ENCODE peak calls at places on chromosomes 11 and 22, in four cellular contexts. One of them, this sample, is unnamed.

GRCh38 chr22:36334838-36335603 is 52.7 kb downstream of the MYH9 start:
- DNase-seq in LHCN-M2: peak
- DNase-seq in globus pallidus: peak
- DNase-seq in activated naive CD8-positive, alpha-beta T cell treated with anti-CD3 and anti-CD28 coated beads, Interleukin-2, amount 50 U/mL, for 16 hours: no peak
- DNase-seq in this sample: peak

GRCh38 chr11:61364012-61364396 is 1.8 kb downstream of the TMEM138 start:
- DNase-seq in LHCN-M2: no peak
- DNase-seq in globus pallidus: no peak
- DNase-seq in activated naive CD8-positive, alpha-beta T cell treated with anti-CD3 and anti-CD28 coated beads, Interleukin-2, amount 50 U/mL, for 16 hours: no peak
- DNase-seq in this sample: no peak

GRCh38 chr11:134289789-134290188 is 13.6 kb downstream of the GLB1L3 start:
- DNase-seq in LHCN-M2: no peak
- DNase-seq in globus pallidus: no peak
- DNase-seq in activated naive CD8-positive, alpha-beta T cell treated with anti-CD3 and anti-CD28 coated beads, Interleukin-2, amount 50 U/mL, for 16 hours: no peak
- DNase-seq in this sample: no peak

GRCh38 chr22:36689583-36689982 is 14.0 kb downstream of the CACNG2 start:
- DNase-seq in LHCN-M2: no peak
- DNase-seq in globus pallidus: no peak
- DNase-seq in activated naive CD8-positive, alpha-beta T cell treated with anti-CD3 and anti-CD28 coated beads, Interleukin-2, amount 50 U/mL, for 16 hours: no peak
- DNase-seq in this sample: no peak

GRCh38 chr11:19191530-19192169 is 10.1 kb downstream of the CSRP3 start:
- DNase-seq in LHCN-M2: no peak
- DNase-seq in globus pallidus: no peak
- DNase-seq in activated naive CD8-positive, alpha-beta T cell treated with anti-CD3 and anti-CD28 coated beads, Interleukin-2, amount 50 U/mL, for 16 hours: no peak
- DNase-seq in this sample: no peak

GRCh38 chr11:87966744-87967143 is 208.5 kb downstream of the RAB38 start:
- DNase-seq in LHCN-M2: no peak
- DNase-seq in globus pallidus: no peak
- DNase-seq in activated naive CD8-positive, alpha-beta T cell treated with anti-CD3 and anti-CD28 coated beads, Interleukin-2, amount 50 U/mL, for 16 hours: no peak
- DNase-seq in this sample: no peak

GRCh38 chr11:119315139-119316016 is 1.6 kb downstream of the MCAM start:
- DNase-seq in LHCN-M2: no peak
- DNase-seq in globus pallidus: peak
- DNase-seq in activated naive CD8-positive, alpha-beta T cell treated with anti-CD3 and anti-CD28 coated beads, Interleukin-2, amount 50 U/mL, for 16 hours: no peak
- DNase-seq in this sample: peak

GRCh38 chr22:39954584-39955055 is 5.6 kb upstream of the TMA7B start:
- DNase-seq in LHCN-M2: peak
- DNase-seq in globus pallidus: peak
- DNase-seq in activated naive CD8-positive, alpha-beta T cell treated with anti-CD3 and anti-CD28 coated beads, Interleukin-2, amount 50 U/mL, for 16 hours: no peak
- DNase-seq in this sample: peak

GRCh38 chr22:46803936-46804335 is 41.5 kb downstream of the TBC1D22A start:
- DNase-seq in LHCN-M2: no peak
- DNase-seq in globus pallidus: no peak
- DNase-seq in activated naive CD8-positive, alpha-beta T cell treated with anti-CD3 and anti-CD28 coated beads, Interleukin-2, amount 50 U/mL, for 16 hours: no peak
- DNase-seq in this sample: no peak

GRCh38 chr11:63020671-63021255 is 5.1 kb upstream of the SLC22A8 start:
- DNase-seq in LHCN-M2: no peak
- DNase-seq in globus pallidus: no peak
- DNase-seq in activated naive CD8-positive, alpha-beta T cell treated with anti-CD3 and anti-CD28 coated beads, Interleukin-2, amount 50 U/mL, for 16 hours: no peak
- DNase-seq in this sample: no peak

GRCh38 chr11:1660025-1660867 is 30.7 kb downstream of the KRTAP5-5 start:
- DNase-seq in LHCN-M2: no peak
- DNase-seq in globus pallidus: no peak
- DNase-seq in activated naive CD8-positive, alpha-beta T cell treated with anti-CD3 and anti-CD28 coated beads, Interleukin-2, amount 50 U/mL, for 16 hours: no peak
- DNase-seq in this sample: no peak

GRCh38 chr22:49046546-49047305 is 780.9 kb downstream of the BRD1 start:
- DNase-seq in LHCN-M2: no peak
- DNase-seq in globus pallidus: peak
- DNase-seq in activated naive CD8-positive, alpha-beta T cell treated with anti-CD3 and anti-CD28 coated beads, Interleukin-2, amount 50 U/mL, for 16 hours: no peak
- DNase-seq in this sample: peak

GRCh38 chr11:65915821-65916251 is 3.0 kb downstream of the C11orf68 start:
- DNase-seq in LHCN-M2: peak
- DNase-seq in globus pallidus: no peak
- DNase-seq in activated naive CD8-positive, alpha-beta T cell treated with anti-CD3 and anti-CD28 coated beads, Interleukin-2, amount 50 U/mL, for 16 hours: no peak
- DNase-seq in this sample: peak

GRCh38 chr11:112519749-112520148 is 259.1 kb upstream of the PLET1 start:
- DNase-seq in LHCN-M2: no peak
- DNase-seq in globus pallidus: no peak
- DNase-seq in activated naive CD8-positive, alpha-beta T cell treated with anti-CD3 and anti-CD28 coated beads, Interleukin-2, amount 50 U/mL, for 16 hours: no peak
- DNase-seq in this sample: no peak

GRCh38 chr22:35489225-35489624 is 51.4 kb upstream of the RASD2 start:
- DNase-seq in LHCN-M2: no peak
- DNase-seq in globus pallidus: no peak
- DNase-seq in activated naive CD8-positive, alpha-beta T cell treated with anti-CD3 and anti-CD28 coated beads, Interleukin-2, amount 50 U/mL, for 16 hours: no peak
- DNase-seq in this sample: no peak

GRCh38 chr11:73173755-73174494 is 31.8 kb upstream of the FCHSD2 start:
- DNase-seq in LHCN-M2: no peak
- DNase-seq in globus pallidus: no peak
- DNase-seq in activated naive CD8-positive, alpha-beta T cell treated with anti-CD3 and anti-CD28 coated beads, Interleukin-2, amount 50 U/mL, for 16 hours: no peak
- DNase-seq in this sample: no peak

GRCh38 chr11:128622137-128622523 is 34.8 kb upstream of the ETS1 start:
- DNase-seq in LHCN-M2: no peak
- DNase-seq in globus pallidus: no peak
- DNase-seq in activated naive CD8-positive, alpha-beta T cell treated with anti-CD3 and anti-CD28 coated beads, Interleukin-2, amount 50 U/mL, for 16 hours: no peak
- DNase-seq in this sample: no peak

GRCh38 chr22:31947296-31947695 is 3.0 kb downstream of the YWHAH start:
- DNase-seq in LHCN-M2: peak
- DNase-seq in globus pallidus: no peak
- DNase-seq in activated naive CD8-positive, alpha-beta T cell treated with anti-CD3 and anti-CD28 coated beads, Interleukin-2, amount 50 U/mL, for 16 hours: no peak
- DNase-seq in this sample: no peak

GRCh38 chr11:114179234-114179941 is 116.8 kb upstream of the NNMT start:
- DNase-seq in LHCN-M2: peak
- DNase-seq in globus pallidus: peak
- DNase-seq in activated naive CD8-positive, alpha-beta T cell treated with anti-CD3 and anti-CD28 coated beads, Interleukin-2, amount 50 U/mL, for 16 hours: no peak
- DNase-seq in this sample: no peak

GRCh38 chr11:35722641-35723040 is 60.1 kb downstream of the TRIM44 start:
- DNase-seq in LHCN-M2: no peak
- DNase-seq in globus pallidus: no peak
- DNase-seq in activated naive CD8-positive, alpha-beta T cell treated with anti-CD3 and anti-CD28 coated beads, Interleukin-2, amount 50 U/mL, for 16 hours: no peak
- DNase-seq in this sample: no peak

GRCh38 chr22:23238707-23239106 is 58.4 kb downstream of the BCR start:
- DNase-seq in LHCN-M2: no peak
- DNase-seq in globus pallidus: no peak
- DNase-seq in activated naive CD8-positive, alpha-beta T cell treated with anti-CD3 and anti-CD28 coated beads, Interleukin-2, amount 50 U/mL, for 16 hours: no peak
- DNase-seq in this sample: no peak

GRCh38 chr11:104916442-104916841 is 18.2 kb upstream of the CASP12 start:
- DNase-seq in LHCN-M2: no peak
- DNase-seq in globus pallidus: no peak
- DNase-seq in activated naive CD8-positive, alpha-beta T cell treated with anti-CD3 and anti-CD28 coated beads, Interleukin-2, amount 50 U/mL, for 16 hours: no peak
- DNase-seq in this sample: no peak

GRCh38 chr11:72238040-72238450 is 5.9 kb downstream of the PHOX2A start:
- DNase-seq in LHCN-M2: peak
- DNase-seq in globus pallidus: peak
- DNase-seq in activated naive CD8-positive, alpha-beta T cell treated with anti-CD3 and anti-CD28 coated beads, Interleukin-2, amount 50 U/mL, for 16 hours: no peak
- DNase-seq in this sample: no peak

GRCh38 chr11:107957109-107957588 is 28.9 kb downstream of the RAB39A start:
- DNase-seq in LHCN-M2: peak
- DNase-seq in globus pallidus: peak
- DNase-seq in activated naive CD8-positive, alpha-beta T cell treated with anti-CD3 and anti-CD28 coated beads, Interleukin-2, amount 50 U/mL, for 16 hours: no peak
- DNase-seq in this sample: no peak

GRCh38 chr11:44627911-44628729 is 62.7 kb downstream of the CD82 start:
- DNase-seq in LHCN-M2: peak
- DNase-seq in globus pallidus: peak
- DNase-seq in activated naive CD8-positive, alpha-beta T cell treated with anti-CD3 and anti-CD28 coated beads, Interleukin-2, amount 50 U/mL, for 16 hours: no peak
- DNase-seq in this sample: peak

GRCh38 chr11:70914496-70914895 is 337.9 kb downstream of the SHANK2 start:
- DNase-seq in LHCN-M2: no peak
- DNase-seq in globus pallidus: no peak
- DNase-seq in activated naive CD8-positive, alpha-beta T cell treated with anti-CD3 and anti-CD28 coated beads, Interleukin-2, amount 50 U/mL, for 16 hours: no peak
- DNase-seq in this sample: no peak

This sample was measured in SJCRH30.